ENCODE peak calls at places on chromosomes 4 and X, in ten cellular contexts. D, S, O, F, X, K, E, C, M and L are unnamed samples.

GRCh38 chr4:89039735-89040338 is 17.1 kb downstream of the FAM13A start:
- DNase-seq in X (peak; percentile 64), S (no peak), O (no peak), E (no peak), K (no peak), M (no peak), D (no peak), F (no peak), C (no peak), L (no peak)

GRCh38 chrX:68807818-68808217 is 21.0 kb upstream of the EFNB1 start:
- DNase-seq in S (no peak), C (no peak), X (no peak), M (no peak), D (peak; percentile 68), F (peak; percentile 59), O (no peak), K (no peak), E (peak; percentile 35), L (peak; percentile 42)

GRCh38 chr4:139887378-139887801 is 221.8 kb downstream of the MGST2 start:
- DNase-seq in F (no peak), K (no peak), X (peak; percentile 19), S (no peak), E (no peak), M (no peak), C (no peak), D (no peak), O (no peak), L (no peak)

GRCh38 chrX:31547816-31548215 is 476.0 kb upstream of the FTHL17 start:
- DNase-seq in O (no peak), F (no peak), X (no peak), S (no peak), M (no peak), C (no peak), E (no peak), D (no peak), K (no peak), L (no peak)

GRCh38 chr4:176038789-176039188 is 26.9 kb upstream of the WDR17 start:
- DNase-seq in O (no peak), F (no peak), K (no peak), C (no peak), S (no peak), M (no peak), X (no peak), D (no peak), E (no peak), L (no peak)

GRCh38 chr4:113397114-113397701 is 347.8 kb downstream of the ANK2 start:
- DNase-seq in E (peak; percentile 73), O (no peak), X (peak; percentile 82), D (no peak), K (no peak), M (no peak), C (no peak), F (no peak), S (no peak), L (no peak)

GRCh38 chr4:73869130-73870055 is at the start of gene CXCL1:
- DNase-seq in C (no peak), X (no peak), O (peak; percentile 85), S (peak; percentile 7), D (peak; percentile 83), M (no peak), K (peak; percentile 48), F (peak; percentile 56), E (peak; percentile 52), L (peak; percentile 61)

GRCh38 chrX:9071031-9071650 is 37.2 kb upstream of the FAM9B start:
- DNase-seq in C (no peak), E (peak; percentile 5), O (no peak), F (peak; percentile 82), S (no peak), M (no peak), D (no peak), K (no peak), X (peak; percentile 44), L (no peak)

GRCh38 chr4:186760576-186760975 is 36.9 kb upstream of the FAT1 start:
- DNase-seq in S (no peak), C (no peak), F (peak; percentile 43), X (peak; percentile 95), K (no peak), D (no peak), O (no peak), M (no peak), E (no peak), L (no peak)

DNA sequence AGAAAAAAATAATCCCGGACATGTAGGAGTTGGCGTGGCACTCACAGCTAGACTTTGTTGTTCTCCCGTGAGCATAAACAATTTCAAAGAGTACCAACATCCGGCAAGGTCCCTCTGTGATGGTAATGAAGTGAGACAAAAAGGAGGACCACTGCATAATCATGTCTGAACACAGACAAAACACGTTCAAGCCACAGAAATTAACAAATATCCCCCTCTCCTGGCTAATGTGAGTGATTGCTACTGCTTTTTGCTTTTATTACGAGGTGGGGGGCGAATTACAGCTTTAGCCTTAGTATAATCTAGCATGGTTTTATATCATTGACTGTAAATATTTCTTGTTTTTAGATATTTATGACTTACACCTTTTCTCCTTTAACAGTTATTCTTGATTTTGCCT is 118.5 kb downstream of the PLS3 start:
- DNase-seq in O (no peak), C (no peak), E (peak; percentile 38), S (peak; percentile 61), K (no peak), M (no peak), F (peak; percentile 56), D (no peak), X (peak; percentile 39), L (peak; percentile 54)
- TF ChIP-seq CTCF in O (no peak), C (peak; percentile 11), E (peak; percentile 24), S (peak; percentile 61), K (peak; percentile 71), M (peak; percentile 21), F (peak; percentile 69), D (peak; percentile 73), X (peak; percentile 57), L (peak; percentile 57)

GRCh38 chr4:153528705-153529493 is 62.7 kb downstream of the TMEM131L start:
- DNase-seq in S (no peak), D (no peak), K (no peak), C (peak; percentile 10), F (no peak), X (no peak), O (peak; percentile 10), M (no peak), E (no peak), L (no peak)

GRCh38 chr4:153530996-153531375 is 64.8 kb downstream of the TMEM131L start:
- DNase-seq in F (no peak), X (no peak), S (peak; percentile 31), C (no peak), K (no peak), M (no peak), D (no peak), E (no peak), O (no peak), L (no peak)

GRCh38 chr4:153527690-153528089 is 61.5 kb downstream of the TMEM131L start:
- DNase-seq in D (no peak), S (no peak), C (no peak), X (no peak), K (no peak), E (no peak), O (peak; percentile 13), M (no peak), F (no peak), L (no peak)

GRCh38 chr4:153530284-153530995 is 64.3 kb downstream of the TMEM131L start:
- DNase-seq in O (peak; percentile 20), M (no peak), F (no peak), C (no peak), D (no peak), E (peak; percentile 74), X (no peak), S (no peak), K (no peak), L (no peak)

DNA sequence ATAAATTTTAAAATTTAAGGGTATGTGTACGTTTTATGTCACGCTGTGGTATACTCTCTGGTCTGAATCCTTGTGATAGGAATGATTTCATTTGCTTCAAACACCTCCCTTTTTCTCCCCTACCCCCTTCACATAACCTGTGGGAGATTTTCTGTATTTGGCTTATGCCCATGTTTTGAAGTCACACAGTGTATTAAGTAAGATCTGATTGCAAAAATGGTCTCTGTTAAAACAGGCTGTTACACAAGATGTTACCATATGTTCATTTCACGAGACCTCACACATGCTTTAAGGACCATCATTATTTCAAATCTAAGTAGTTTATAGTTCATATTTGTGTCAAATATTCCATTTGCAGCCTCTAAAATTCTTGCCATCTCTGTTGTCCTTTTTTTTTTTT is 63.5 kb downstream of the TMEM131L start:
- DNase-seq in O (no peak), S (no peak), F (no peak), C (no peak), D (no peak), M (no peak), X (peak; percentile 53), E (no peak), K (no peak), L (no peak)
- H3K9ac ChIP-seq in O (no peak overlapping the region), S (no peak overlapping the region), F (no peak overlapping the region), C (no peak overlapping the region), D (no peak overlapping the region), M (peak overlapping the region; percentile 21), X (no peak overlapping the region), E (no peak overlapping the region), K (no peak overlapping the region), L (no peak overlapping the region)

DNA sequence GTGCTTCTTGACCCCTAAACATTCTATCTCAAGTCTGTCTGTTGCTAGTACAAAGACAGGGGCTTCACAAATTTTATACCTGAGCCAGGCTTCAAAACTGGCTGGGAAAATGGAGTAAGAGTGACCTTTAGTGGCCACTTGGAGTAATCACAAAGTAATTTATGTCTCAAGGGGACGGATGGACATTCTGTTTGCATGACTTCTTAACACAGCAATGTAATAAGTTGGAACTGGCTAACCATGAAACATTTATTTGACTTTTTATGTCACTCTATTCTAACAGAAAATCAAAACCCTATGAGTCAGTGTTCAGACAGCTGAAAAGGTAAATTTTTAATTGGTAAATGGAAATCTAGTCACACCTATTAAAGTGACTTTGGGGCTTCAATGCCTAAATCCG is 600.6 kb downstream of the ANKRD50 start:
- DNase-seq in O (no peak), X (peak; percentile 87), D (peak; percentile 61), C (peak; percentile 56), F (peak; percentile 76), E (peak; percentile 84), M (no peak), S (peak; percentile 53), K (peak; percentile 34), L (peak; percentile 74)
- TF ChIP-seq CTCF in O (peak; percentile 33), X (peak; percentile 82), D (peak; percentile 85), C (peak; percentile 65), F (peak; percentile 76), E (peak; percentile 49), M (peak; percentile 18), S (peak; percentile 85), K (peak; percentile 84), L (peak; percentile 78)

DNA sequence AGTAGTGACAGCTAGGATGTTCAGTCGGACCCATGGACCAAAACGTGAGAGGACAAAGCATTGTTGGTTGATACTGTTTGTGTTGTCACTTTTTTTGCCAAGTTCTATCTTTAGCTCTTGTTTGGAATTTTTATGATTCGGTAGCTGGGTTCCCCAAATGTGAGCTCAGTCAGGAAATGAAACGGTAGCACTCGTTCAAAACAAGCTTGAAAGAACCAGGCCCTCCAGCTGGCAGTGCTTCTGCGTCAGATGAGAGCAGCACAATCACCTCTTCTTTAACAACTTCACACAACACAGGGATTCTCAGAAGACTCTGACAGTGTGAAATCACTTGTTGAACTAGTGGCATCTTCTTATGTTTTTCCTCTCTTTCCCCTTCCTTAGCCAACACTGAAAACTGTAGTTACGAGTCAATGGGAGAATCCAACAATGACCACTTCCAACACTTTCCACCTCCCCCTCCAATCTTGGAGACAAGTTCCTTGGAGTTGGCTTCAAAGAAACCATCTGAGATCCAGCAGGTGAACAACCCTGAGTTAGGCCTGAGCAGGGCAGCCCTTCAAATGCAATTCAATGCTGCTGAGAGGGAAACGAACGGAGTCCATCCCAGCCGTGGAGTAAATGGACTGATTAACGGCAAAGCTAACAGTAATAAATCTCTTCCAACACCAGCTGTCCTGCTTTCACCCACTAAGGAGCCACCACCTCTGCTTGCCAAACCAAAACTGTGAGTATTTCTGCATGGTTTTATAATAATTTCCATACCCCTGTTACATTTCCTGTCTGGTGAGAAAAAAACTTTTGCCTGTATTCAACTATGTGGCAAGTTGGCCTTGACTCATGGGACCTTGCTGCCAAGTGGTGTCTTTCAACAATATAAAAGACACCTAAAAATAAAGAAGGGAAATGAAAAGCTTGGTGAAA is 214.6 kb downstream of the PALLD start:
- DNase-seq in M (no peak), F (no peak), C (no peak), O (no peak), E (peak; percentile 70), X (peak; percentile 44), D (no peak), S (no peak), K (no peak), L (no peak)
- H3K9ac ChIP-seq in M (no peak overlapping the region), F (no peak overlapping the region), C (no peak overlapping the region), O (no peak overlapping the region), E (no peak overlapping the region), X (no peak overlapping the region), D (no peak overlapping the region), S (no peak overlapping the region), K (no peak overlapping the region), L (no peak overlapping the region)